ENCODE peak calls at places on chromosomes 1 and 21, in six cellular contexts. V, T, M, C, D and S are unnamed samples.

GRCh38 chr1:24535021-24535424 is 20.9 kb upstream of the NCMAP start:
- DNase-seq in V (no peak), T (no peak), M (peak; percentile 45), C (no peak), D (peak; percentile 58), S (no peak)

GRCh38 chr21:45010096-45010495 is 64.3 kb upstream of the ADARB1 start:
- DNase-seq in V (peak; percentile 37), T (no peak), M (no peak), C (no peak), D (no peak), S (no peak)

GRCh38 chr1:1297802-1298424 is 9.8 kb downstream of the ACAP3 start:
- DNase-seq in V (no peak), T (no peak), M (no peak), C (no peak), D (no peak), S (no peak)

GRCh38 chr1:110472546-110472945 is 21.6 kb downstream of the PROK1 start:
- DNase-seq in V (no peak), T (no peak), M (no peak), C (no peak), D (no peak), S (no peak)

GRCh38 chr1:31748265-31748859 is 15.8 kb downstream of the ADGRB2 start:
- DNase-seq in V (peak; percentile 50), T (no peak), M (no peak), C (no peak), D (no peak), S (no peak)

GRCh38 chr1:165666152-165666551 is 32.2 kb downstream of the ALDH9A1 start:
- DNase-seq in V (peak; percentile 67), T (no peak), M (no peak), C (no peak), D (no peak), S (peak; percentile 23)

GRCh38 chr1:183135336-183135735 is 50.7 kb upstream of the LAMC2 start:
- DNase-seq in V (no peak), T (no peak), M (no peak), C (no peak), D (no peak), S (no peak)

GRCh38 chr1:175889848-175890247 is 146.5 kb upstream of the TNR start:
- DNase-seq in V (no peak), T (no peak), M (no peak), C (no peak), D (no peak), S (no peak)

GRCh38 chr1:174417921-174418320 is 29.8 kb upstream of the GPR52 start:
- DNase-seq in V (no peak), T (no peak), M (no peak), C (no peak), D (no peak), S (no peak)

GRCh38 chr1:220966874-220967631 is 87.8 kb downstream of the HLX start:
- DNase-seq in V (peak; percentile 68), T (no peak), M (no peak), C (no peak), D (no peak), S (no peak)

GRCh38 chr1:23554481-23555224 is 4.6 kb downstream of the ID3 start:
- DNase-seq in V (peak; percentile 92), T (peak; percentile 99), M (peak; percentile 45), C (peak; percentile 85), D (peak; percentile 79), S (no peak)

GRCh38 chr1:178726545-178726944 is 1.5 kb downstream of the RALGPS2 start:
- DNase-seq in V (no peak), T (no peak), M (no peak), C (no peak), D (no peak), S (no peak)

GRCh38 chr1:916173-917075 is 7.3 kb upstream of the SAMD11 start:
- DNase-seq in V (peak; percentile 41), T (no peak), M (no peak), C (peak; percentile 16), D (no peak), S (no peak)

GRCh38 chr21:42403611-42404231 is at the start of gene UBASH3A:
- DNase-seq in V (no peak), T (no peak), M (no peak), C (no peak), D (no peak), S (no peak)

GRCh38 chr1:200034821-200035396 is 7.4 kb downstream of the NR5A2 start:
- DNase-seq in V (peak; percentile 86), T (no peak), M (no peak), C (no peak), D (no peak), S (no peak)

GRCh38 chr1:59057211-59057694 is 239.6 kb upstream of the FGGY start:
- DNase-seq in V (peak; percentile 98), T (no peak), M (no peak), C (peak; percentile 88), D (no peak), S (peak; percentile 99)

GRCh38 chr1:152050886-152051764 is 14.3 kb upstream of the S100A11 start:
- DNase-seq in V (peak; percentile 41), T (no peak), M (no peak), C (no peak), D (no peak), S (no peak)

GRCh38 chr1:184255560-184255959 is 131.3 kb upstream of the C1orf21 start:
- DNase-seq in V (no peak), T (no peak), M (no peak), C (no peak), D (no peak), S (no peak)

GRCh38 chr1:116203936-116204335 is 92.7 kb downstream of the MAB21L3 start:
- DNase-seq in V (peak; percentile 67), T (no peak), M (no peak), C (no peak), D (no peak), S (no peak)

GRCh38 chr1:213491468-213491867 is 440.4 kb downstream of the RPS6KC1 start:
- DNase-seq in V (no peak), T (no peak), M (no peak), C (no peak), D (no peak), S (no peak)

GRCh38 chr21:22115746-22116145 is 1117.5 kb downstream of the NCAM2 start:
- DNase-seq in V (no peak), T (no peak), M (no peak), C (no peak), D (no peak), S (no peak)

GRCh38 chr1:201028473-201028889 is 5.0 kb upstream of the KIF21B start:
- DNase-seq in V (no peak), T (no peak), M (no peak), C (no peak), D (no peak), S (no peak)

GRCh38 chr1:10818262-10819197 is 22.1 kb upstream of the CASZ1 start:
- DNase-seq in V (no peak), T (no peak), M (no peak), C (no peak), D (no peak), S (no peak)

GRCh38 chr1:97164276-97164639 is 442.7 kb downstream of the PTBP2 start:
- DNase-seq in V (no peak), T (no peak), M (no peak), C (no peak), D (no peak), S (no peak)

GRCh38 chr1:62367005-62367547 is 47.8 kb upstream of the KANK4 start:
- DNase-seq in V (no peak), T (no peak), M (no peak), C (no peak), D (no peak), S (no peak)

GRCh38 chr1:31414692-31415370 is 1.8 kb downstream of the SERINC2 start:
- DNase-seq in V (peak; percentile 56), T (no peak), M (no peak), C (no peak), D (no peak), S (no peak)

GRCh38 chr1:200488375-200489165 is 78.7 kb upstream of the ZNF281 start:
- DNase-seq in V (peak; percentile 87), T (peak; percentile 70), M (no peak), C (peak; percentile 36), D (no peak), S (peak; percentile 39)

GRCh38 chr1:228465571-228466146 is 21.5 kb upstream of the RNF187 start:
- DNase-seq in V (no peak), T (no peak), M (no peak), C (no peak), D (no peak), S (no peak)

GRCh38 chr1:197911172-197911856 is 5.9 kb upstream of the LHX9 start:
- DNase-seq in V (no peak), T (peak; percentile 33), M (no peak), C (peak; percentile 21), D (no peak), S (no peak)

GRCh38 chr1:209435654-209436566 is 147.6 kb upstream of the CAMK1G start:
- DNase-seq in V (peak; percentile 86), T (peak; percentile 58), M (no peak), C (peak; percentile 48), D (no peak), S (no peak)

GRCh38 chr1:244865028-244865371 is 657 bp upstream of the HNRNPU start:
- DNase-seq in V (peak; percentile 57), T (peak; percentile 11), M (no peak), C (peak; percentile 44), D (no peak), S (no peak)

GRCh38 chr1:155900161-155900560 is 11.0 kb downstream of the RIT1 start:
- DNase-seq in V (no peak), T (no peak), M (no peak), C (no peak), D (no peak), S (no peak)

GRCh38 chr1:23437355-23437664 is 12.8 kb upstream of the TCEA3 start:
- DNase-seq in V (no peak), T (no peak), M (no peak), C (no peak), D (no peak), S (no peak)

GRCh38 chr1:58727363-58727762 is 27.5 kb upstream of the MYSM1 start:
- DNase-seq in V (peak; percentile 95), T (no peak), M (no peak), C (no peak), D (no peak), S (peak; percentile 83)